ENCODE peak calls at places on chromosomes 11 and 22, in eight cellular contexts. M is IMR-90, P is Panc1, B is left ventricle myocardium inferior, Q is heart right ventricle, L is heart left ventricle, Z is esophagus squamous epithelium, U is colonic mucosa. K is an unnamed sample. For H3K9me3, the result is how much of the 10 kb centered on the place peaks cover.

GRCh38 chr11:118911113-118911879 is 14.4 kb downstream of the BCL9L start:
- DNase-seq in U (peak), Z (no peak), B (no peak), M (peak), L (no peak), P (no peak), Q (no peak), K (peak)

GRCh38 chr11:7551571-7551970 is 37.8 kb downstream of the PPFIBP2 start:
- DNase-seq in U (no peak), Z (no peak), L (no peak), P (no peak), M (peak), Q (no peak), B (no peak), K (peak)

GRCh38 chr11:112588252-112588668 is 327.6 kb upstream of the PLET1 start:
- DNase-seq in U (peak), L (peak), B (peak), M (peak), P (peak), Q (peak), Z (peak), K (peak)

GRCh38 chr11:124873980-124874379 is 8.7 kb downstream of the ROBO3 start:
- DNase-seq in M (no peak), L (no peak), Q (no peak), U (no peak), Z (no peak), P (no peak), B (no peak), K (no peak)

GRCh38 chr11:120381401-120381800 is 45.2 kb downstream of the ARHGEF12 start:
- DNase-seq in P (no peak), Q (no peak), B (no peak), Z (no peak), L (no peak), M (no peak), U (no peak), K (no peak)

GRCh38 chr22:41974691-41975290 is 5.5 kb downstream of the SEPTIN3 start:
- DNase-seq in Z (no peak), U (no peak), P (no peak), B (no peak), L (no peak), M (no peak), Q (no peak), K (peak)

GRCh38 chr11:128453444-128454336 is 133.7 kb downstream of the ETS1 start:
- DNase-seq in M (peak), P (peak), U (peak), Z (no peak), L (peak), Q (peak), B (peak), K (peak)

GRCh38 chr11:102426570-102426969 is 26.0 kb downstream of the TMEM123 start:
- DNase-seq in B (no peak), L (no peak), Q (no peak), M (no peak), Z (no peak), P (no peak), U (no peak), K (no peak)

GRCh38 chr11:119421351-119421750 is 1.6 kb downstream of the THY1 start:
- DNase-seq in L (no peak), Q (no peak), Z (no peak), P (no peak), B (no peak), M (peak), U (no peak), K (no peak)

GRCh38 chr11:46183819-46184218 is 62.6 kb upstream of the PHF21A start:
- DNase-seq in L (no peak), Q (no peak), M (peak), Z (no peak), P (no peak), B (no peak), U (no peak), K (peak)

GRCh38 chr11:74678591-74679512 is 52.4 kb downstream of the CHRDL2 start:
- DNase-seq in Z (no peak), Q (no peak), U (no peak), M (peak), P (no peak), B (no peak), L (peak), K (peak)

GRCh38 chr11:72173291-72173690 is 18.6 kb upstream of the FOLR1 start:
- DNase-seq in M (peak), L (no peak), Q (no peak), B (no peak), U (no peak), Z (no peak), P (no peak), K (no peak)

GRCh38 chr11:56842829-56843794 is 94.6 kb upstream of the OR9G4 start:
- DNase-seq in L (no peak), P (no peak), B (no peak), Z (no peak), M (no peak), U (no peak), Q (no peak), K (no peak)

GRCh38 chr22:22103078-22103593 is 120.5 kb upstream of the TOP3B start:
- DNase-seq in P (no peak), B (no peak), L (no peak), Q (no peak), U (no peak), M (no peak), Z (no peak), K (no peak)

GRCh38 chr11:111871693-111872161 is 346 bp upstream of the ALG9 start:
- DNase-seq in U (no peak), M (no peak), B (no peak), L (no peak), Q (no peak), Z (no peak), P (no peak), K (no peak)

GRCh38 chr11:72079776-72080325 is 491 bp downstream of the NUMA1 start:
- DNase-seq in U (peak), B (no peak), M (no peak), Q (no peak), Z (no peak), P (no peak), L (no peak), K (no peak)

GRCh38 chr11:78069465-78069864 is 5.8 kb downstream of the THRSP start:
- DNase-seq in M (no peak), L (peak), Z (no peak), Q (no peak), B (no peak), P (no peak), U (no peak), K (no peak)

GRCh38 chr11:201936-202335 is 5.3 kb downstream of the BET1L start:
- DNase-seq in P (no peak), Q (no peak), L (peak), B (no peak), Z (no peak), U (peak), M (no peak), K (no peak)

GRCh38 chr11:60377737-60378136 is 595 bp upstream of the MS4A7 start:
- DNase-seq in Z (no peak), L (peak), U (peak), B (peak), Q (no peak), P (no peak), M (no peak), K (peak)

GRCh38 chr11:45513806-45514340 is 151.5 kb downstream of the CHST1 start:
- DNase-seq in B (no peak), P (no peak), U (no peak), M (no peak), Q (no peak), Z (no peak), L (no peak), K (no peak)

GRCh38 chr11:86179646-86180064 is 64.9 kb upstream of the EED start:
- DNase-seq in P (no peak), L (no peak), U (no peak), Q (no peak), B (no peak), Z (no peak), M (no peak), K (no peak)

GRCh38 chr11:2186669-2187266 is 15.2 kb upstream of the TH start:
- DNase-seq in Q (no peak), B (no peak), Z (no peak), M (no peak), U (no peak), P (no peak), L (no peak), K (no peak)

GRCh38 chr11:2203440-2204259 is 32.0 kb upstream of the TH start:
- DNase-seq in U (peak), P (no peak), Q (no peak), Z (no peak), B (peak), L (no peak), M (no peak), K (peak)

GRCh38 chr22:49325531-49326395 is 501.9 kb downstream of the BRD1 start:
- DNase-seq in L (no peak), M (no peak), Q (no peak), B (no peak), Z (no peak), P (no peak), U (no peak), K (peak)

GRCh38 chr11:44030996-44031395 is 16.8 kb upstream of the ACCSL start:
- DNase-seq in M (no peak), Q (no peak), Z (no peak), U (no peak), L (no peak), B (no peak), P (no peak), K (no peak)

GRCh38 chr11:47928426-47928825 is 51.9 kb upstream of the PTPRJ start:
- DNase-seq in U (no peak), M (no peak), Q (no peak), Z (no peak), B (no peak), P (no peak), L (no peak), K (peak)

GRCh38 chr11:80297808-80298460 is 857.1 kb upstream of the TENM4 start:
- DNase-seq in Q (no peak), L (no peak), U (no peak), Z (no peak), B (no peak), M (peak), P (peak), K (peak)

GRCh38 chr11:3984896-3985295 is 109.7 kb upstream of the RRM1 start:
- DNase-seq in Z (no peak), L (no peak), P (no peak), U (no peak), Q (no peak), B (no peak), M (peak), K (no peak)

GRCh38 chr22:45170001-45170466 is 6.3 kb downstream of the NUP50 start:
- DNase-seq in B (no peak), P (no peak), U (no peak), Q (no peak), M (peak), L (no peak), Z (no peak), K (no peak)

GRCh38 chr22:19902245-19902699 is 39.3 kb upstream of the COMT start:
- DNase-seq in P (no peak), Q (no peak), B (no peak), U (no peak), M (no peak), Z (no peak), L (no peak), K (no peak)

GRCh38 chr11:11672101-11672500 is 50.3 kb upstream of the GALNT18 start:
- DNase-seq in U (no peak), M (no peak), Z (no peak), P (no peak), B (no peak), L (no peak), Q (no peak), K (no peak)

GRCh38 chr11:120956710-120957500 is 67.0 kb upstream of the TBCEL start:
- DNase-seq in M (no peak), B (no peak), Q (no peak), U (no peak), L (no peak), Z (no peak), P (no peak), K (no peak)

GRCh38 chr11:70862093-70862492 is 390.3 kb downstream of the SHANK2 start:
- DNase-seq in M (no peak), Z (no peak), P (no peak), B (no peak), Q (no peak), U (no peak), L (no peak), K (no peak)

GRCh38 chr11:46446343-46446751 is 54.8 kb upstream of the CHRM4 start:
- DNase-seq in L (no peak), P (no peak), M (peak), B (no peak), U (no peak), Z (no peak), Q (no peak), K (peak)

GRCh38 chr11:75337195-75337654 is 14.2 kb downstream of the ARRB1 start:
- DNase-seq in Z (no peak), M (peak), L (no peak), P (no peak), B (no peak), Q (no peak), U (no peak), K (peak)

GRCh38 chr11:4076774-4077173 is 17.8 kb upstream of the RRM1 start:
- DNase-seq in M (no peak), L (no peak), B (no peak), P (no peak), U (no peak), Q (no peak), Z (no peak), K (no peak)

DNA sequence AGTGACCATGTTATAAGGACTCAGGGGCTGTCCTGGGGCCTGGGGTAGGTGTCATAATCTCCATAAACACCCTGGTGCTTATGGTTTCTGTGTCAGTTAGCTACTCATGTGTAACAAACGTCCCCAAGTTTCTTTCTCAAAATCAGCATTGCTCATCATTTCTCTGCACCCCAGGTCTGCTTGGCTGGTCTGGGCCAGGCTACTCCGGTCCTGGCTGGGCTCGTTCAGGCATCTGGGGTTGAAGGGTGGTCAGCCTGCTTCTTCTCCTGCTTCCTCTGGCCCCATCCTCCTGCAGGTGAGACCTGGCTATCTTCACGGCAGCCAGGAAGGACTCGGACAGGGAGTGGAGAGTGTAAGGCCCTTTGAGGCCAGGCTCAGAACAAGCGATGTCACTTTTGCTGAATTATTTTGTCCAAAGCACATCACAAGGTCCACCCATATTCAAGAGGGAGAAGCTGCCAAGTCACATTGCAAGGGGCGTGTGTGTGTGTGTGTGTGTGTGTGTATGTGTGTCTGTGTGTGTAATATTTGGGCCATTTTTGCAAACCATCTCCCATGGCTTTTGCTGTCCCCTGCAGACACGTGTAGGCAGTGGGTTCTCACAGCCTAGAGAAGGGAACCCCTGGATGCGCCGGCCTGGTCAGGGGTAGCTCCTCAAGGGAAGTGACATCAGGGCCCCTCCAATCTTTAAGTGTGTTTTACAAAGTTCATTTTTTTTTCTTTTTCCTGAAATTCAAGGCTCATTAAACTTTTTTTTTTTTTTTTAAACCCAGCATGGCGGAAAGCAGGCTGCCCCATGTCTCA is 535.8 kb downstream of the TBC1D22A start:
- DNase-seq in L (peak), Q (no peak), M (no peak), B (no peak), Z (no peak), U (no peak), P (no peak), K (peak)
- H3K9me3 ChIP-seq in L (under half), Q (under half), M (under half), B (under half), Z (under half), U (under half), P (under half), K (under half)

DNA sequence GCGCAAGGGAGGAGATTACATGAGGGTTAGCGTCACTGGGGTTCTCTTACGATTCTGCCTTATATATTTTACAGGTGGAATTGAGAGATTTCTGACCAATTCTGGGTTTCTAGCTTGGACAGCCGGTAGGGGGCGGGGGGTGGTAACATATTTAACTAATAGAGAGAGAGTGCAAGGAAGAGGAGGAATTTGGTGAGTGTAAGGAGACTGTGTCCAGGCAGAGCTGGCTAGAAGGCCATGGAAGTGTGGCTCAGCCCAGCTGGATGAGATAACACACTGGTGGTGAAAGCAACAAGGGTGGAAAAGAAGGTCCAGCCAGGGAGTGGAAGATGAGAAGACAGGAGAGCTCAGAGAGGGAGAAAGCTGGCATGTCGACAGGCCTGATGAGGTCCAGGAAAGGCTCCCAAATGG is 56.5 kb downstream of the ST3GAL4 start:
- DNase-seq in B (peak), P (no peak), L (peak), M (no peak), Q (peak), U (no peak), Z (no peak), K (peak)
- TF ChIP-seq CTCF in B (peak), P (no peak), L (peak), M (peak), Q (peak), U (no peak), Z (no peak), K (peak)

GRCh38 chr22:34760276-34761008 is 305.5 kb upstream of the ISX start:
- DNase-seq in U (no peak), Q (no peak), Z (no peak), B (no peak), L (no peak), M (no peak), P (no peak), K (no peak)

GRCh38 chr22:34765115-34765514 is 300.8 kb upstream of the ISX start:
- DNase-seq in B (no peak), U (no peak), L (no peak), Q (no peak), M (no peak), P (no peak), Z (no peak), K (no peak)

GRCh38 chr22:34761111-34761510 is 304.8 kb upstream of the ISX start:
- DNase-seq in U (no peak), M (no peak), L (no peak), P (no peak), B (no peak), Z (no peak), Q (no peak), K (no peak)
- H3K4me3 ChIP-seq in U (no peak), M (no peak), L (no peak), P (no peak), B (no peak), Z (no peak), Q (no peak), K (no peak)

GRCh38 chr11:10032991-10033390 is 261.0 kb downstream of the SBF2 start:
- DNase-seq in U (no peak), Q (no peak), B (no peak), L (no peak), Z (no peak), M (peak), P (no peak), K (peak)
- H3K9me3 ChIP-seq in U (under half), Q (under half), B (under half), L (under half), Z (under half), M (under half), P (under half), K (under half)

K was measured in osteoblast.